ENCODE peak calls at places on chromosomes 1 and 21, in five cellular contexts. Q, D, F, A and S are unnamed samples.

GRCh38 chr21:44848821-44849521 is 24.5 kb downstream of the PTTG1IP start:
- DNase-seq in Q (no peak), D (no peak), F (no peak), A (no peak), S (no peak)

GRCh38 chr1:229379901-229380300 is 37.1 kb upstream of the CCSAP start:
- DNase-seq in Q (peak), D (peak), F (no peak), A (no peak), S (peak)

GRCh38 chr1:181148636-181149035 is 60.1 kb downstream of the IER5 start:
- DNase-seq in Q (no peak), D (no peak), F (no peak), A (no peak), S (no peak)

GRCh38 chr21:38837806-38838461 is 32.2 kb downstream of the ETS2 start:
- DNase-seq in Q (no peak), D (no peak), F (no peak), A (no peak), S (no peak)

GRCh38 chr1:31418626-31419025 is 5.6 kb downstream of the SERINC2 start:
- DNase-seq in Q (no peak), D (no peak), F (no peak), A (no peak), S (no peak)

GRCh38 chr1:200488375-200489165 is 78.7 kb upstream of the ZNF281 start:
- DNase-seq in Q (peak), D (peak), F (peak), A (peak), S (peak)

GRCh38 chr1:18949689-18950414 is 6.6 kb downstream of the IFFO2 start:
- DNase-seq in Q (peak), D (peak), F (peak), A (peak), S (no peak)

GRCh38 chr1:214678386-214678785 is 75.4 kb downstream of the CENPF start:
- DNase-seq in Q (no peak), D (peak), F (peak), A (no peak), S (peak)

GRCh38 chr1:240342251-240342625 is 250.6 kb downstream of the FMN2 start:
- DNase-seq in Q (no peak), D (no peak), F (no peak), A (no peak), S (no peak)

GRCh38 chr1:38027201-38028104 is 14.9 kb downstream of the UTP11 start:
- DNase-seq in Q (no peak), D (no peak), F (no peak), A (no peak), S (no peak)

GRCh38 chr21:44370027-44370735 is 16.8 kb downstream of the TRPM2 start:
- DNase-seq in Q (peak), D (peak), F (no peak), A (peak), S (peak)

GRCh38 chr1:226974544-226975258 is 34.6 kb downstream of the COQ8A start:
- DNase-seq in Q (no peak), D (no peak), F (no peak), A (no peak), S (no peak)

GRCh38 chr1:100364731-100365130 is 12.4 kb downstream of the CDC14A start:
- DNase-seq in Q (no peak), D (no peak), F (no peak), A (no peak), S (no peak)

GRCh38 chr1:226078336-226078735 is 15.8 kb downstream of the H3-3A start:
- DNase-seq in Q (no peak), D (no peak), F (no peak), A (no peak), S (no peak)

GRCh38 chr1:44805311-44806024 is 1.7 kb downstream of the DYNLT4 start:
- DNase-seq in Q (no peak), D (no peak), F (no peak), A (no peak), S (peak)

GRCh38 chr1:214425101-214425500 is 126.3 kb downstream of the PTPN14 start:
- DNase-seq in Q (no peak), D (no peak), F (no peak), A (no peak), S (no peak)

GRCh38 chr1:164515221-164515620 is 43.8 kb upstream of the PBX1 start:
- DNase-seq in Q (no peak), D (no peak), F (no peak), A (no peak), S (no peak)

GRCh38 chr1:11787251-11787803 is 18.4 kb downstream of the MTHFR start:
- DNase-seq in Q (no peak), D (peak), F (peak), A (peak), S (peak)

GRCh38 chr1:41898191-41898713 is 20.5 kb downstream of the HIVEP3 start:
- DNase-seq in Q (no peak), D (peak), F (peak), A (no peak), S (peak)

GRCh38 chr21:17769049-17769845 is 49.9 kb downstream of the C21orf91 start:
- DNase-seq in Q (no peak), D (no peak), F (peak), A (no peak), S (no peak)

GRCh38 chr21:44761011-44761729 is 40.5 kb downstream of the UBE2G2 start:
- DNase-seq in Q (peak), D (no peak), F (no peak), A (peak), S (no peak)

GRCh38 chr1:109539676-109540075 is at the start of gene GPR61:
- DNase-seq in Q (no peak), D (no peak), F (no peak), A (peak), S (no peak)

GRCh38 chr1:46244656-46245371 is 2.7 kb upstream of the RAD54L start:
- DNase-seq in Q (no peak), D (peak), F (no peak), A (peak), S (peak)

GRCh38 chr1:243447342-243447741 is 191.5 kb downstream of the SDCCAG8 start:
- DNase-seq in Q (no peak), D (peak), F (peak), A (no peak), S (peak)

GRCh38 chr1:116772648-116773045 is 18.4 kb downstream of the CD2 start:
- DNase-seq in Q (no peak), D (peak), F (no peak), A (no peak), S (peak)

GRCh38 chr1:244381887-244382565 is 69.7 kb downstream of the ADSS2 start:
- DNase-seq in Q (no peak), D (peak), F (peak), A (no peak), S (peak)

DNA sequence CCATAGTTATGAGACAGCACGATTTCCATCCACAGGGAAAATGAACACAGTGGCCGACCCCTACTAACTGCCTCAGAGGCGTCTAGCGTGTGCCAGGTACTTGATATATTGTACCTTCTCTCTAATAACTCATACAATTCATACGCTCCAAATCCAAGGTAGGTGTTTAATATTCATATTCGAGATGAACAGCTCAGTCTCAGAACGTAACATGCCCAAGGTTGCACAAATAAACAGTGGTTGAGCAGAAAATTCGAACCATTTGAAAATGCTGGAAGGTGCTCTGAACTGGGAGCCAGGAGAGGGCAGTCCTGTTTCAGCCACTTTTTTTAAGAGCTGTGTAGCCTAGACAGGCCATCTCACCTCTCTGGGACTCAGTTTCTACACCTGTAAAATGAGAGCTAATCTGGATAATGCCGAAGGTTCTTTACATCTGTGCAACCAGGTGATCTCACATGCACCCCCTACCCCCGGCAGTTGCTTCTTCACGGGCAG is 7.9 kb downstream of the SLC45A3 start:
- DNase-seq in Q (no peak), D (no peak), F (no peak), A (no peak), S (no peak)
- TF ChIP-seq CTCF in Q (peak), D (no peak), F (peak), A (no peak), S (no peak)

GRCh38 chr1:7679159-7679872 is 91.8 kb upstream of the VAMP3 start:
- DNase-seq in Q (no peak), D (no peak), F (no peak), A (no peak), S (no peak)
- H3K4me3 ChIP-seq in Q (peak), D (no peak), F (no peak), A (peak), S (peak)

DNA sequence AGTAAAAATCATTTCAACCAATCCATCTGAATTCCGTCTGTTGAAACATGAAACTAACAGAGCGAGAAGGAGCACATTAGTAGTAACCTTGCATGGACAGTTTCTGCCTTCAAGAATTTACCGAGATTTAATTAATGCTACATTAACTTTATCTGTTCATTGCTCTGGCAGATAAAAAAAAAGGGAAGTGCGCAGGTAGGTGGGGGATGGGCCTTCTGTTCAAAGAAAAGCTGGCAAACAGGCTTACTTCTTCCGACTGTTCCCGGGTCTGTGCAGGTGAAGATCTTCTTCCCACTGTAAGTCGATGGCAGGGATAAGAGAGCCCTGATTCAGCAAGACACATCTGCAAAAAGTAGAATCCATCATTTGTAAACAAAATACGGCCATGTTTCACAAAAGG is 172.6 kb upstream of the DMRTA2 start:
- DNase-seq in Q (no peak), D (no peak), F (no peak), A (peak), S (no peak)
- TF ChIP-seq CTCF in Q (no peak), D (no peak), F (no peak), A (no peak), S (no peak)

GRCh38 chr1:57422271-57423134 is 1.4 kb downstream of the DAB1 start:
- DNase-seq in Q (peak), D (peak), F (peak), A (peak), S (peak)
- H3K4me3 ChIP-seq in Q (peak), D (peak), F (peak), A (peak), S (peak)

DNA sequence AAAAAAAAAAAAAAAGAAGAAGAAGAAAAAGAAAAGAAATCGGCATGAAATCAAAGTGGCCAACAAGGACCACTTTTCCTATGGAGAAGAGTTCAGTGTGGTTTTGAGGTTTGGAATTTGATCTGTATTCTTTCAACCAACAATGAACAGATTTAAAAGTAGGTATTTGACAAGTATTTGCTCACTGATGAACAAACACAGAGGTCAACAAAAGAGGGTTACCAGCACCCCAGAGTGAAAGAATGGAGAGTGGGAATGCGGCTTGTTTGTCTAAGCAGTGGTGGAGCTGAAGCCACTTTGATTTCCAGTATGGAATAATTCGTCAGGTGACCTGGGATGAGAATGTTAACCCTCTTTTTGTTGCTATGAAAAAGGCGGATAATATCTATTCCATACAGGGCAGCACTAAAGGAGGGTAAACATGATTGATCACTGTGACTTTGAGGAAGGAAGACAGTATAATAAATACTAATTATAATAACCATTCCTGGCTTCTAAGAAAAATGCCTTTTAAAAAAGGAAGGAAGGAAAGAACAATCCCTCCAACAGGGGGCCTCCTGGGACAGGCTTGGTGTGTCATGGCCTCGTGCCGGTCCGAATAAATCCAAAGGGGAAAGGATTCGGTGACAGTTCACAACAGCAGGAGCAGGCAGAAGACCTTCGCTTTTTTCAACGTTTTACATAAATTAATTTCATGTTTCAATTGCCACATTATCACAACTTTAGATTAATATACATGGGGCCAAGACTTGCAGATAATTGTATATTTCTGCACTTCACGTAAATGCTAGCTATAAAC is 37.2 kb upstream of the SIM2 start:
- DNase-seq in Q (peak), D (peak), F (peak), A (peak), S (peak)
- TF ChIP-seq CTCF in Q (peak), D (peak), F (peak), A (peak), S (peak)

GRCh38 chr1:66276229-66276628 is 257.7 kb upstream of the SGIP1 start:
- DNase-seq in Q (no peak), D (no peak), F (no peak), A (no peak), S (no peak)
- H3K4me3 ChIP-seq in Q (no peak), D (no peak), F (no peak), A (no peak), S (no peak)

GRCh38 chr21:31538821-31539220 is 120.7 kb upstream of the SOD1 start:
- DNase-seq in Q (no peak), D (no peak), F (no peak), A (no peak), S (no peak)

GRCh38 chr21:31543191-31543590 is 116.3 kb upstream of the SOD1 start:
- DNase-seq in Q (no peak), D (peak), F (peak), A (no peak), S (no peak)

GRCh38 chr21:31536138-31536537 is 123.4 kb upstream of the SOD1 start:
- DNase-seq in Q (no peak), D (no peak), F (no peak), A (no peak), S (no peak)

DNA sequence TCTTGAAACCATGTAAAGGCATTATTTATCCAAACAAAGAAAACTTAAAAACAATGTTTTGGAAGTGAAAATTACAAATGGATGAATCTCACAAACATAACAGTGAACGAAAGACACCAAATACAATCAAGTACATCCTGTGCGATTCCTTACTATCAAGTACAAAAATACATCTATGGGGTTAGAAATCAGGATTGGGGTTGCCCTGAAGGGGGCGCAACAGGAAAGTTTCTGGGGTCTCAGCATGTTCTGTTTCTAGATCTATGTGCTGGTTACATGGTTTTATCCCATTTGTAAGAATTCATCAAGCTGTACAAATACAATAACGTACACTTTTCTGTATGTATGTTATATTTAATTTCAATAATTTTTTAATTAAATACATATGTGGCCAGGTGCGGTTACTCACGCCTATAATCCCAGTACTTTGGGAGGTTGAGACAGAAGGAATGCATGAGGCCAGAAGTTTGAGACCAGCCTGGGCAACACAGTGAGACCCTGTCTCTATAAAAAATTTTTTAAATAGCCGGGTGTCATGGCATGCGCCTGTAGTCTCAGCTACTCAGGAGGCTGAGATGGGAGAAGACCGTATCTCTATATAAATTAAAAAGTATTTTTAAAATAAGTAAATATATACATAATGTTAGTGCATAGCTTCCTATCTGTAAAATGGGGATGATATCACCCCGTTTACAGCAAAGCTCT is 121.5 kb upstream of the SOD1 start:
- DNase-seq in Q (peak), D (no peak), F (no peak), A (peak), S (no peak)
- TF ChIP-seq CTCF in Q (peak), D (no peak), F (peak), A (peak), S (no peak)

GRCh38 chr1:16981269-16981849 is 939 bp upstream of the MFAP2 start:
- DNase-seq in Q (no peak), D (peak), F (peak), A (no peak), S (peak)
- H3K4me3 ChIP-seq in Q (no peak), D (peak), F (peak), A (no peak), S (no peak)

GRCh38 chr1:23081376-23081775 is 62.1 kb downstream of the KDM1A start:
- DNase-seq in Q (no peak), D (no peak), F (no peak), A (peak), S (no peak)
- TF ChIP-seq CTCF in Q (peak), D (peak), F (peak), A (peak), S (no peak)

DNA sequence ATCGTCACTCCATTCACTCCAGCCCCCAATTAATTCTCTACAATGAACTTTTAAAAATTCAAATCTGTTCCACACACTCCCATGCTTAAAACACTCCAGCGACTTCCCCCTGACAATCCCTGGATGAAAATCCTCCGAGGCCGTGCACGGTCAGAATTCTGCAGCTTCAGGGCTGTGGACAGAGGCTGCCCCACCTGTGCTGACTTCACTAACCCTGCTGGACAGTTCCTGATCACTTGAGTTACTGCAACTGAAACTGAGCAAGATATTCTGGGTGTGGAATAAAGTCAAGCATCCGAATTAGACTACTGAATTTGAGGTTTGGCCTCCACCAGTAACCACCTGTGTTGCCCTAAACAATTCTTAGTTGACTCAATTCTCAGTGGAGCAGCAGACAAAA is 1.0 kb upstream of the JAK1 start:
- DNase-seq in Q (peak), D (no peak), F (no peak), A (no peak), S (no peak)
- H3K4me3 ChIP-seq in Q (peak), D (no peak), F (no peak), A (peak), S (no peak)